ENCODE peak calls at places on chromosomes 1 and 21, in four cellular contexts. I is K562, P is HepG2, T is GM12878. H is an unnamed sample.

GRCh38 chr21:27734146-27734545 is 767.3 kb upstream of the ADAMTS5 start:
- DNase-seq in I (no peak), P (no peak), T (no peak), H (no peak)

GRCh38 chr1:192807968-192808587 is 761 bp upstream of the RGS2 start:
- DNase-seq in I (no peak), P (no peak), T (no peak), H (no peak)

GRCh38 chr1:29235955-29236742 is at the start of gene PTPRU:
- DNase-seq in I (peak; percentile 97), P (peak; percentile 35), T (no peak), H (peak; percentile 85)

GRCh38 chr1:160997323-160998038 is 23.5 kb downstream of the F11R start:
- DNase-seq in I (peak; percentile 69), P (peak; percentile 61), T (no peak), H (peak; percentile 64)

GRCh38 chr1:201703646-201704438 is 125.1 kb upstream of the IPO9 start:
- DNase-seq in I (peak; percentile 95), P (peak; percentile 37), T (no peak), H (peak; percentile 92)

GRCh38 chr1:225539575-225539974 is 111.7 kb upstream of the LBR start:
- DNase-seq in I (no peak), P (no peak), T (no peak), H (no peak)

GRCh38 chr1:36160949-36161485 is 5.1 kb downstream of the MAP7D1 start:
- DNase-seq in I (peak; percentile 65), P (no peak), T (no peak), H (peak; percentile 71)

GRCh38 chr1:234755449-234755863 is 145.5 kb upstream of the IRF2BP2 start:
- DNase-seq in I (no peak), P (no peak), T (no peak), H (no peak)

GRCh38 chr1:111346089-111346885 is 55.6 kb downstream of the CHIA start:
- DNase-seq in I (peak; percentile 86), P (peak; percentile 84), T (peak; percentile 55), H (peak; percentile 96)

GRCh38 chr1:116515702-116516101 is 55.1 kb downstream of the CD58 start:
- DNase-seq in I (no peak), P (no peak), T (no peak), H (no peak)
- TF ChIP-seq CREM in I (no peak), P (no peak), T (no peak), H (no peak)

GRCh38 chr1:156975084-156975483 is 54.7 kb downstream of the LRRC71 start:
- DNase-seq in I (no peak), P (no peak), T (no peak), H (no peak)

GRCh38 chr1:156973464-156973863 is 53.0 kb downstream of the LRRC71 start:
- DNase-seq in I (no peak), P (no peak), T (no peak), H (no peak)

GRCh38 chr1:156964431-156964830 is 44.0 kb downstream of the LRRC71 start:
- DNase-seq in I (no peak), P (no peak), T (no peak), H (no peak)

GRCh38 chr1:156970017-156970416 is 49.6 kb downstream of the LRRC71 start:
- DNase-seq in I (no peak), P (no peak), T (no peak), H (no peak)

GRCh38 chr1:156969496-156969895 is 49.1 kb downstream of the LRRC71 start:
- DNase-seq in I (no peak), P (no peak), T (no peak), H (no peak)
- TF ChIP-seq ATF2 in I (no peak), P (no peak), T (no peak), H (no peak)

GRCh38 chr21:24829397-24829796 is 777.9 kb downstream of the MRPL39 start:
- DNase-seq in I (no peak), P (no peak), T (no peak), H (no peak)
- TF ChIP-seq CREM in I (no peak), P (no peak), T (no peak), H (no peak)

DNA sequence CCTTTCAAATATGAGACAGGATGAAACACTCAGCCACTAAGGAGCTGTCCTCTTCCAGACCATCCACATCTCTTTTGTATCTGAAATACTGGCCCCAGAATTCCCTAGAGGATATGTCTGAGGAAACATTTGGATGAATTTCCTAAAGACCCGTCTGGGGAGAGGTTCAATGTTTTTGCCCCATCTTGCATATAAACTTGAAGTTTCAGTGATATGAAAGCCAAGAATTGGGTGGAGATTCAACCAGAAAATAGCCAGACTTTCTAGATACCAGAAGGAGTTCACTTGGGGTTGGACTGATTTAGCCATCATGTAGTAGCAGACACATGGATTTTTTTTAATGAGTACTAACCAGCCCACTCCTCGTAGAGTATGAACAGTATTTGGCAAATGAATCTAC is 182.0 kb downstream of the PLPP3 start:
- DNase-seq in I (no peak), P (no peak), T (no peak), H (no peak)
- TF ChIP-seq ATF2 in I (no peak), P (no peak), T (no peak), H (no peak)

GRCh38 chr21:19771881-19772280 is 1226.3 kb upstream of the NCAM2 start:
- DNase-seq in I (no peak), P (no peak), T (no peak), H (no peak)

DNA sequence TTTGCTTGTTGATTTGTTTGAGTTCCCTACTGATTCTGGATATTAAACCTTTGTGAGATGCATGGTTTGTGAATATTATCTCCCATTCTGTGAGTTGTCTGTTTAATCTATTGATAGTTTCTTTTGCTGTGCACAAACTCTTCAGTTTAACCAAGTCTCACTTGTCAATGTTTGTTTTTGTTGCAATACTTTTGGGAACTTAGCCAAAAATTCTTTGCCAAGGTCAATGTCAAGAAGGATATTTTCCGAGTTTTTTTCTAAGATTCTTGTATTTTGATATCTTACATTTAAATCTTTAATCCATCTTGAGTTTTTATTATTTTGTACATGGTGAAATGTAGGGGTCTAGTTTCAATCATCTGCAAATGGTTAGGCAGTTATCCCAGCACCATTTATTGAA is 1230.7 kb upstream of the NCAM2 start:
- DNase-seq in I (no peak), P (no peak), T (no peak), H (no peak)
- TF ChIP-seq CREM in I (no peak), P (no peak), T (no peak), H (no peak)

GRCh38 chr1:53127546-53127945 is 14.9 kb downstream of the SLC1A7 start:
- DNase-seq in I (no peak), P (no peak), T (no peak), H (no peak)
- TF ChIP-seq ATF2 in I (no peak), P (no peak), T (no peak), H (no peak)

GRCh38 chr1:19390901-19391595 is 78.9 kb downstream of the SLC66A1 start:
- DNase-seq in I (peak; percentile 60), P (no peak), T (peak; percentile 70), H (peak; percentile 51)
- TF ChIP-seq CREM in I (peak; percentile 39), P (no peak), T (no peak), H (peak; percentile 49)

GRCh38 chr1:230701895-230702768 is 11.8 kb downstream of the AGT start:
- DNase-seq in I (no peak), P (peak; percentile 97), T (no peak), H (no peak)

GRCh38 chr1:230703679-230704385 is 10.1 kb downstream of the AGT start:
- DNase-seq in I (no peak), P (no peak), T (no peak), H (no peak)

GRCh38 chr1:230704830-230705229 is 9.1 kb downstream of the AGT start:
- DNase-seq in I (no peak), P (no peak), T (no peak), H (no peak)

GRCh38 chr1:230701434-230701833 is 12.5 kb downstream of the AGT start:
- DNase-seq in I (no peak), P (no peak), T (no peak), H (no peak)

GRCh38 chr1:230702934-230703678 is 10.8 kb downstream of the AGT start:
- DNase-seq in I (no peak), P (peak; percentile 97), T (no peak), H (no peak)
- TF ChIP-seq ATF2 in I (no peak), P (peak; percentile 93), T (no peak), H (no peak)

DNA sequence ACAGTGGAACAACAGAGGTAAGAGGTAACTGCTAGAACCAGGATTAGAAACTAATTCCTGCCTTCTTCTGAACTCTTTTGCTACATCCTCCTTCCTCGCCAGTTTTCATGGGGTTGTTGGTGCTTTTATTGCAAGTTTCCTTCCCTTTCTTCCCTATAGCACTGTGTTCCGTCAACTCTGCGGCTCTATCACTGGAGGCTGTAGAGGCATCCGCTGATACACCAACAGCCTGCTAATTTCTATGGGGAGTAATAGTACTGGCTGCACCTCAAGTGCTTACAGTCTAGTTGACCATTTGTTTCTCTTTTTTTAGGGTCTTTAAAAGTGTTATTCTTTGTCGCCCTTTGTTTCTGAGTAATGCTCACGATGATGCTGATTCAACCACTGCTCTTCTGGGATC is 781 bp downstream of the MIS18A start:
- DNase-seq in I (no peak), P (no peak), T (no peak), H (no peak)
- TF ChIP-seq CREM in I (no peak), P (no peak), T (no peak), H (no peak)

DNA sequence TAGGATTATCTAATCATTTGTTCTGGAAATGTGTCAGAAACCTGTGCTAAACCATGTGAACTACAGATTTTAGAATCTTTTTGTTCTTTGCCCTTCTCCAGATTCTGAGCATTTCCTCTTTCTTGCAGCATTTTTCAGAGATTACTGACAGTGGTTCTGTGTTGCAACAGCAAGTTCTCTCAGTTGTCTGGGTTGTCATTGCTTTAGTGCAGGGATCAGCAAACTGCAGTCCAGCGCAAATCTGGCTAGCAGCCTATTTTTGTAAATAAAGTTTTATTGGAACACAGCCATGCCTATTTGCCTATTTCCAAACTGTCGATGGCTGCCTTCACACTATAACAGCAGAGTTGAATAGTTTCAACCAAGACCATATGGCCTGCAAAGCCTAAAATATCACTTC is 66.3 kb upstream of the LRRC8D start:
- DNase-seq in I (no peak), P (no peak), T (no peak), H (no peak)
- TF ChIP-seq ATF2 in I (no peak), P (no peak), T (no peak), H (no peak)